ENCODE peak calls at places on chromosomes 16 and 17, in four cellular contexts. N, B, S and D are unnamed samples.
A peak's percentile ranks its signal among the peaks of the same experiment; 100 is the strongest.

GRCh38 chr16:89358030-89359005 is 132.0 kb downstream of the ANKRD11 start:
- DNase-seq in S (no peak), B (no peak), N (no peak), D (no peak)

GRCh38 chr17:5128905-5129535 is 13.2 kb downstream of the USP6 start:
- DNase-seq in N (no peak), S (no peak), B (no peak), D (no peak)

GRCh38 chr17:66673668-66674276 is 161.1 kb upstream of the CACNG5 start:
- DNase-seq in S (peak; percentile 39), N (peak; percentile 75), B (no peak), D (peak; percentile 64)

GRCh38 chr16:68116256-68116853 is 31.2 kb downstream of the NFATC3 start:
- DNase-seq in N (peak; percentile 59), B (no peak), S (no peak), D (no peak)

GRCh38 chr17:309361-309888 is 43.2 kb downstream of the RPH3AL start:
- DNase-seq in B (no peak), S (no peak), N (peak; percentile 29), D (no peak)

GRCh38 chr16:54193656-54194007 is 93.0 kb downstream of the IRX3 start:
- DNase-seq in B (no peak), N (peak; percentile 84), S (peak; percentile 69), D (peak; percentile 53)

GRCh38 chr16:11402051-11402744 is 56.9 kb downstream of the RMI2 start:
- DNase-seq in B (no peak), S (no peak), N (no peak), D (no peak)

GRCh38 chr16:86833136-86833535 is 254.8 kb downstream of the FOXL1 start:
- DNase-seq in S (no peak), B (no peak), N (peak; percentile 39), D (no peak)

GRCh38 chr17:75575197-75575596 is 12.4 kb upstream of the MYO15B start:
- DNase-seq in N (no peak), B (no peak), S (no peak), D (no peak)

GRCh38 chr17:50841949-50842354 is 6.6 kb downstream of the WFIKKN2 start:
- DNase-seq in N (peak; percentile 78), S (peak; percentile 82), B (no peak), D (peak; percentile 84)

GRCh38 chr16:13995194-13995593 is 75.2 kb downstream of the ERCC4 start:
- DNase-seq in B (no peak), S (no peak), N (no peak), D (no peak)

GRCh38 chr16:70474320-70475053 is 20.1 kb downstream of the FCSK start:
- DNase-seq in S (no peak), N (no peak), B (no peak), D (no peak)

GRCh38 chr17:76707985-76708807 is 2.6 kb downstream of the MXRA7 start:
- DNase-seq in S (no peak), N (peak; percentile 35), B (no peak), D (peak; percentile 61)

GRCh38 chr17:75531724-75532090 is 6.2 kb downstream of the LLGL2 start:
- DNase-seq in S (no peak), N (no peak), B (no peak), D (no peak)

GRCh38 chr17:40310882-40311391 is 2.0 kb downstream of the RARA start:
- DNase-seq in N (no peak), S (no peak), B (no peak), D (no peak)

GRCh38 chr17:51259574-51260236 is at the start of gene MBTD1:
- DNase-seq in S (peak; percentile 94), N (peak; percentile 98), B (peak; percentile 88), D (peak; percentile 98)

GRCh38 chr17:27494192-27495091 is 38.2 kb downstream of the KSR1 start:
- DNase-seq in B (no peak), S (peak; percentile 92), N (peak; percentile 65), D (peak; percentile 61)

GRCh38 chr16:31351246-31351936 is 3.6 kb upstream of the ITGAX start:
- DNase-seq in S (no peak), B (no peak), N (no peak), D (no peak)

GRCh38 chr16:59021751-59022150 is 287.6 kb upstream of the GOT2 start:
- DNase-seq in S (no peak), N (no peak), B (no peak), D (no peak)

GRCh38 chr17:28415886-28416285 is 9.9 kb upstream of the SLC46A1 start:
- DNase-seq in N (no peak), S (no peak), B (no peak), D (no peak)

GRCh38 chr16:83915491-83915890 is 16.6 kb downstream of the MLYCD start:
- DNase-seq in B (no peak), N (no peak), S (no peak), D (no peak)

GRCh38 chr17:15920758-15921239 is 24.1 kb upstream of the ADORA2B start:
- DNase-seq in N (peak; percentile 99), S (no peak), B (no peak), D (no peak)

GRCh38 chr17:13030459-13031305 is 12.9 kb upstream of the ELAC2 start:
- DNase-seq in S (peak; percentile 44), N (peak; percentile 67), B (peak; percentile 7), D (peak; percentile 69)

GRCh38 chr17:49547566-49547965 is 28.1 kb upstream of the NXPH3 start:
- DNase-seq in N (no peak), S (no peak), B (no peak), D (no peak)